ENCODE peak calls at places on chromosomes 13 and 19, in six cellular contexts. One of them, this sample, is unnamed.

GRCh38 chr13:66339214-66339613 is 890.9 kb downstream of the PCDH9 start:
- DNase-seq in K562: no peak
- DNase-seq in GM12878: no peak
- DNase-seq in H1: no peak
- DNase-seq in HepG2: no peak
- DNase-seq in GM12891: no peak
- DNase-seq in this sample: no peak

GRCh38 chr19:7287716-7288115 is 6.5 kb downstream of the INSR start:
- DNase-seq in K562: no peak
- DNase-seq in GM12878: no peak
- DNase-seq in H1: no peak
- DNase-seq in HepG2: peak
- DNase-seq in GM12891: no peak
- DNase-seq in this sample: no peak

GRCh38 chr19:11577451-11578341 is at the start of gene ACP5:
- DNase-seq in K562: no peak
- DNase-seq in GM12878: no peak
- DNase-seq in H1: peak
- DNase-seq in HepG2: no peak
- DNase-seq in GM12891: no peak
- DNase-seq in this sample: no peak

GRCh38 chr19:4913996-4914735 is 4.9 kb downstream of the UHRF1 start:
- DNase-seq in K562: no peak
- DNase-seq in GM12878: no peak
- DNase-seq in H1: no peak
- DNase-seq in HepG2: no peak
- DNase-seq in GM12891: no peak
- DNase-seq in this sample: no peak

GRCh38 chr13:24834902-24835510 is 71.0 kb downstream of the RNF17 start:
- DNase-seq in K562: no peak
- DNase-seq in GM12878: no peak
- DNase-seq in H1: no peak
- DNase-seq in HepG2: no peak
- DNase-seq in GM12891: no peak
- DNase-seq in this sample: no peak

GRCh38 chr13:83753912-83754624 is 128.2 kb downstream of the SLITRK1 start:
- DNase-seq in K562: no peak
- DNase-seq in GM12878: no peak
- DNase-seq in H1: no peak
- DNase-seq in HepG2: no peak
- DNase-seq in GM12891: no peak
- DNase-seq in this sample: no peak

GRCh38 chr13:44347905-44348304 is 25.7 kb upstream of the SERP2 start:
- DNase-seq in K562: no peak
- DNase-seq in GM12878: no peak
- DNase-seq in H1: no peak
- DNase-seq in HepG2: peak
- DNase-seq in GM12891: no peak
- DNase-seq in this sample: no peak

GRCh38 chr19:16337809-16338469 is 13.3 kb downstream of the KLF2 start:
- DNase-seq in K562: no peak
- DNase-seq in GM12878: no peak
- DNase-seq in H1: no peak
- DNase-seq in HepG2: no peak
- DNase-seq in GM12891: no peak
- DNase-seq in this sample: no peak

GRCh38 chr19:35318679-35319448 is 10.1 kb upstream of the CD22 start:
- DNase-seq in K562: peak
- DNase-seq in GM12878: no peak
- DNase-seq in H1: no peak
- DNase-seq in HepG2: peak
- DNase-seq in GM12891: no peak
- DNase-seq in this sample: peak

GRCh38 chr19:30694156-30694555 is 322.0 kb downstream of the ZNF536 start:
- DNase-seq in K562: no peak
- DNase-seq in GM12878: no peak
- DNase-seq in H1: no peak
- DNase-seq in HepG2: no peak
- DNase-seq in GM12891: no peak
- DNase-seq in this sample: no peak

GRCh38 chr13:112963641-112964040 is 5.4 kb upstream of the MCF2L start:
- DNase-seq in K562: no peak
- DNase-seq in GM12878: no peak
- DNase-seq in H1: no peak
- DNase-seq in HepG2: no peak
- DNase-seq in GM12891: no peak
- DNase-seq in this sample: no peak

GRCh38 chr19:28027116-28027515 is 1185.8 kb downstream of the UQCRFS1 start:
- DNase-seq in K562: no peak
- DNase-seq in GM12878: no peak
- DNase-seq in H1: no peak
- DNase-seq in HepG2: no peak
- DNase-seq in GM12891: no peak
- DNase-seq in this sample: no peak

GRCh38 chr19:38959618-38960017 is 15.9 kb downstream of the FBXO17 start:
- DNase-seq in K562: no peak
- DNase-seq in GM12878: no peak
- DNase-seq in H1: no peak
- DNase-seq in HepG2: peak
- DNase-seq in GM12891: no peak
- DNase-seq in this sample: no peak

GRCh38 chr13:37602743-37603381 is 4.3 kb upstream of the POSTN start:
- DNase-seq in K562: no peak
- DNase-seq in GM12878: no peak
- DNase-seq in H1: no peak
- DNase-seq in HepG2: peak
- DNase-seq in GM12891: peak
- DNase-seq in this sample: no peak

GRCh38 chr13:51776179-51776578 is 27.8 kb downstream of the DHRS12 start:
- DNase-seq in K562: no peak
- DNase-seq in GM12878: no peak
- DNase-seq in H1: no peak
- DNase-seq in HepG2: no peak
- DNase-seq in GM12891: no peak
- DNase-seq in this sample: no peak

GRCh38 chr13:24185591-24186232 is 25.2 kb downstream of the SPATA13 start:
- DNase-seq in K562: no peak
- DNase-seq in GM12878: no peak
- DNase-seq in H1: no peak
- DNase-seq in HepG2: no peak
- DNase-seq in GM12891: no peak
- DNase-seq in this sample: no peak

GRCh38 chr19:1945899-1946298 is 4.9 kb downstream of the CSNK1G2 start:
- DNase-seq in K562: peak
- DNase-seq in GM12878: no peak
- DNase-seq in H1: peak
- DNase-seq in HepG2: peak
- DNase-seq in GM12891: no peak
- DNase-seq in this sample: no peak

GRCh38 chr13:111363121-111363520 is 42.7 kb downstream of the TEX29 start:
- DNase-seq in K562: no peak
- DNase-seq in GM12878: no peak
- DNase-seq in H1: peak
- DNase-seq in HepG2: no peak
- DNase-seq in GM12891: no peak
- DNase-seq in this sample: no peak

DNA sequence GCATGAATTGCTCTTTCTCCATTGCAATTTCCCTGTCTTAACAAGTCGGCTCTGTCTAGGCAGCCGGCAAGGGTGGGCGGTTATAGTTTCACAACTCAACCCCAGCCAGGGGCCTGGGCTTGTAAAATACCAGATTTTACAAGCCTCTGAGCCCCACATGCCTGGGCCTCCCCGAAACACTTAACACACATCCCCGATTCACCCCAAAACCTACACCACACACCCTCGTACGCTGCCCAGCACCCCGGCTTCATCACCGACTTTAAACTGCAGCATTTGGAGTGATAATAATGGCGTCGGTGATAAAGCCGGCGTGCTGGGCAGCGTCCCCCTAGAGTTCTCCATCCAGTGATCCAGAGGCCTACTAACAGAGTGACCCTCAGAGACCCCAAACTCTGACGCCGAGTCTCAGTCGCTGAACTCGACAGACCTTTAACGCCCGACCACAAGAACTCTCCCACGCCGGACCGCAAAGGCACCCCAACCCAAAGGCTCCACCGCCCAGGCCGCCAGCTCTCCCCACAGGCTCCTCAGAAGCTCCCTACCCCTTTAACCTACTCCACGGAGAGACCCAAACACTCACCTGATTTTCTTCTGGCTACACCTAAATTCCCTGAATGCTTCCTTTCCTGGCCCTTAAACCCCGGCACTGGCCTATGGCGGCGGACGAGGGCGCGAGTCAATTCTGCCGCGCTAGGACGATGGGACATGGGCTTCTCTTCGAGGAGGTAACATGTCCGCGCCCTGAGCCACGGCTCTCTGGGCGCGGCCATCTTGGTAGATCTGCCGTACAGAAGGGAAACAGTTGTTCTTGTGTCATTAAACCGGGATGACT is at the start of gene ZNF649:
- DNase-seq in K562: peak
- DNase-seq in GM12878: peak
- DNase-seq in H1: peak
- DNase-seq in HepG2: peak
- DNase-seq in GM12891: peak
- DNase-seq in this sample: peak
- TF ChIP-seq POLR2AphosphoS5 in K562: peak
- TF ChIP-seq POLR2AphosphoS5 in GM12878: peak
- TF ChIP-seq POLR2AphosphoS5 in H1: peak
- TF ChIP-seq POLR2AphosphoS5 in HepG2: peak
- TF ChIP-seq POLR2AphosphoS5 in GM12891: peak
- TF ChIP-seq POLR2AphosphoS5 in this sample: peak

DNA sequence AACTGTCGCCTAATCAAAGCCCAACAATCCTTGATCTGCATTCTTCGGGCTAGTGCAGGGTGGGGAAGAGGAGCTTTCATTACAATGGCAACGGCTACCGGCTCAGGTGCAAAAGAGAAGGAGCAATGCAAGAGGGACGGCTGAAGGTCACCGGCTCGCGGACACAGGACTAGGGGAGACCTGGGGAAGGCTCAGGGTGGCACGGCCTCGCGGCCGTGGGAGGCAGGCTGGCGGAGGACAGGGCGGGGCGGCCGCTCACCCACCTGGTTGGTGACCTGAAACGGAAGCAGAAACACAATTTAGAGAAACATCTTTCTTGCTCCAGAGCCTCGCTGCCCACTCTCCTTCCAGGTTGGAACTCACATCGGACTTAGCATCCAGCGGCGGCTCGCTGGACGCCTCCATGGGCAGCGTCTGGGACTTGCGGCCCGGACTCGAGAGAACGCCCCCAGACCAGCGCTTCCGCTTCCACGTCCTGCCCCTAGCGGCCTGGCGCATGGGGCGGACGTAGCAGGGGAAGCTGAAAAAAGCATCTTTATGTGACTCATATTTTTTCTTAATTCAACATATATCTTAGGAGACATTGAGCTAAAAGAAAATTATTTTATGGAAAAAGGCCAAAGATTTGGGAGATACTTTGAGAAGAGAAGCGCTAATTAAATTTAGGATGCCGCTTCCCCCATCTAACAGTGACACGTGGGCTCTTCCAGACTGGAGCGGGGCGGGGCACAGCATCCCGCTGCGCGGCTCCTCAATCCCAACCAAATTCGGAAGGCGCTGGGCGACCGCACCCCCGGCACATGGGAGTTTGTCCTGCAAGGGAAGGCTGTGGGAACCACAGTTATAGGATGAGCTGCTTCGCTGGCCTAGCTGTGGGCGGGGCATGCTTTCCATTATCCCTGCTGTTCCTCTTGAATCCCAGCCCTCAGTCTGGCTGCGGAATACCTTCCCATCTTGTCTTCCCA is at the start of gene COMMD6:
- DNase-seq in K562: peak
- DNase-seq in GM12878: peak
- DNase-seq in H1: peak
- DNase-seq in HepG2: peak
- DNase-seq in GM12891: peak
- DNase-seq in this sample: peak
- TF ChIP-seq POLR2A in K562: peak
- TF ChIP-seq POLR2A in GM12878: peak
- TF ChIP-seq POLR2A in H1: peak
- TF ChIP-seq POLR2A in HepG2: peak
- TF ChIP-seq POLR2A in GM12891: peak
- TF ChIP-seq POLR2A in this sample: peak

GRCh38 chr13:49827336-49827735 is 34.9 kb upstream of the KPNA3 start:
- DNase-seq in K562: no peak
- DNase-seq in GM12878: no peak
- DNase-seq in H1: no peak
- DNase-seq in HepG2: no peak
- DNase-seq in GM12891: no peak
- DNase-seq in this sample: no peak
- TF ChIP-seq TAF1 in K562: no peak
- TF ChIP-seq TAF1 in GM12878: no peak
- TF ChIP-seq TAF1 in H1: no peak
- TF ChIP-seq TAF1 in HepG2: no peak
- TF ChIP-seq TAF1 in GM12891: no peak
- TF ChIP-seq TAF1 in this sample: no peak

GRCh38 chr19:18388328-18389094 is 2.6 kb downstream of the GDF15 start:
- DNase-seq in K562: peak
- DNase-seq in GM12878: peak
- DNase-seq in H1: peak
- DNase-seq in HepG2: peak
- DNase-seq in GM12891: peak
- DNase-seq in this sample: peak
- TF ChIP-seq POLR2AphosphoS5 in K562: no peak
- TF ChIP-seq POLR2AphosphoS5 in GM12878: no peak
- TF ChIP-seq POLR2AphosphoS5 in H1: no peak
- TF ChIP-seq POLR2AphosphoS5 in HepG2: no peak
- TF ChIP-seq POLR2AphosphoS5 in GM12891: no peak
- TF ChIP-seq POLR2AphosphoS5 in this sample: no peak